ENCODE peak calls at places on chromosomes 13 and 19, in ten cellular contexts. N is PC-3; Z is progenitor cell of endocrine pancreas; U is mesothelial cell of epicardium; F is pancreas; Y is keratinocyte; W is right atrium auricular region; M is lower lobe of right lung; D is CD4-positive, alpha-beta T cell; Q is ascending aorta. G is an unnamed sample.

GRCh38 chr13:113058129-113058987 is 47.2 kb upstream of the F7 start:
- DNase-seq in U (no peak), Z (no peak), M (peak; percentile 14), Y (no peak), D (no peak), N (no peak), W (no peak), Q (no peak), F (no peak), G (no peak)

GRCh38 chr13:35342440-35342839 is 134.0 kb downstream of the MAB21L1 start:
- DNase-seq in W (no peak), U (no peak), F (no peak), M (no peak), Y (no peak), N (no peak), Z (no peak), D (no peak), Q (no peak), G (no peak)

GRCh38 chr19:38734426-38735256 is 9.6 kb downstream of the CAPN12 start:
- DNase-seq in N (peak; percentile 35), Z (no peak), F (peak; percentile 30), Y (no peak), M (peak; percentile 62), Q (no peak), U (no peak), W (no peak), D (peak; percentile 26), G (peak; percentile 41)

GRCh38 chr19:31349160-31349881 is at the start of gene TSHZ3:
- DNase-seq in Z (peak; percentile 55), Q (no peak), U (peak; percentile 76), Y (no peak), M (peak; percentile 77), N (peak; percentile 10), D (no peak), W (peak; percentile 80), F (peak; percentile 73), G (no peak)

GRCh38 chr19:33492090-33492489 is 29.5 kb downstream of the PEPD start:
- DNase-seq in W (no peak), M (peak; percentile 11), Z (no peak), N (no peak), D (no peak), Y (no peak), U (no peak), F (no peak), Q (no peak), G (no peak)

GRCh38 chr19:51114087-51114714 is 6.0 kb upstream of the CTU1 start:
- DNase-seq in D (no peak), F (no peak), U (no peak), W (no peak), Y (no peak), Z (no peak), N (no peak), M (no peak), Q (no peak), G (no peak)

GRCh38 chr19:3548594-3548993 is 8.8 kb downstream of the MFSD12 start:
- DNase-seq in F (no peak), Z (no peak), W (no peak), Q (no peak), N (no peak), Y (no peak), M (peak; percentile 79), U (no peak), D (no peak), G (no peak)

GRCh38 chr19:31947436-31947835 is 398.0 kb upstream of the ZNF507 start:
- DNase-seq in U (no peak), N (no peak), Z (no peak), D (no peak), M (no peak), Q (no peak), F (no peak), W (no peak), Y (no peak), G (no peak)

GRCh38 chr13:113338451-113338850 is 25.5 kb downstream of the GRTP1 start:
- DNase-seq in W (no peak), Q (no peak), N (no peak), U (no peak), F (no peak), D (no peak), M (peak; percentile 24), Z (no peak), Y (no peak), G (no peak)

GRCh38 chr13:79128158-79128557 is 277.9 kb downstream of the RBM26 start:
- DNase-seq in N (peak; percentile 76), Q (no peak), M (no peak), W (no peak), D (no peak), F (no peak), Z (no peak), Y (peak; percentile 9), U (no peak), G (peak; percentile 12)

GRCh38 chr13:33186851-33187250 is 98.7 kb downstream of the STARD13 start:
- DNase-seq in D (no peak), Y (no peak), Z (no peak), M (no peak), U (no peak), W (no peak), Q (no peak), N (peak; percentile 17), F (no peak), G (peak; percentile 8)

GRCh38 chr19:41226053-41226873 is 7.2 kb downstream of the AXL start:
- DNase-seq in N (peak; percentile 89), Y (no peak), M (peak; percentile 72), U (peak; percentile 66), W (peak; percentile 80), Z (peak; percentile 46), Q (peak; percentile 37), D (peak; percentile 33), F (peak; percentile 56), G (peak; percentile 95)

GRCh38 chr19:47699360-47699917 is 13.8 kb upstream of the EHD2 start:
- DNase-seq in Z (peak; percentile 59), Q (no peak), D (peak; percentile 43), M (peak; percentile 66), U (peak; percentile 72), N (peak; percentile 43), W (no peak), Y (no peak), F (no peak), G (peak; percentile 78)

GRCh38 chr19:42400404-42400803 is 10.3 kb upstream of the CNFN start:
- DNase-seq in M (no peak), Z (no peak), U (no peak), F (no peak), Q (no peak), N (no peak), Y (no peak), W (no peak), D (no peak), G (no peak)

GRCh38 chr13:93956416-93956815 is 523.1 kb downstream of the DCT start:
- DNase-seq in D (no peak), Z (no peak), F (no peak), Y (no peak), W (no peak), U (no peak), N (no peak), Q (no peak), M (no peak), G (no peak)

GRCh38 chr13:111531505-111531904 is 211.1 kb downstream of the TEX29 start:
- DNase-seq in Y (no peak), M (no peak), N (peak; percentile 26), W (no peak), D (no peak), F (no peak), U (no peak), Z (no peak), Q (no peak), G (no peak)

DNA sequence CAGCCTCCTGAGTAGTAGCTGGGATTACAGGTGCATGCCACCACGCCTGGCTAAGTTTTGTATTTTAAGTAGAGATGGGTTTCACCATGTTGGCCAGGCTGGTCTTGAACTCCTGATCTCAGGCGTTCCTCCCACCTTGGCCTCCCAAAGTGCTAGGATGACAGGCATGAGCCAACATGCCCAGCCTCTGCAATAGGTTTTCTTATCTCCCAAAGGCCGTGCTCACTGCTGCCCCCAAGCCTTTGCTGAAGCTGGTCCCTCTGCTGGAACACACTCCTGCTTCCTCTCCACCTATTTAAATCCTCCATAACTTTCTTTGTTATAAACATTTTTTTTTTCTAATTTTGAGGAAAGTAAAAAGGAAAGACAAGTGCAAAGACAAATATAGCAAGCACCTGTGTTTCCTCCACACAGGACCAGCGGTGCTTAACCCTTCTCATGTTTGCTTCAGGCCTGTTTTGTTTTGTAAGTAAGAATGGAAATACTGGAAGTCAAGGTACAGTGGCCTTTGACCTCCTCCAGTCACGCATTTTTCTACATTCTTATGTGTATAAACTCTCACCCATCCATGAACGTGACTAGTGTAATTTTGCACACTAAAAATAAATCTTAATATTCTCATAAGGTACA is 14.5 kb upstream of the TNFAIP8L1 start:
- DNase-seq in D (no peak), W (no peak), U (no peak), M (no peak), Y (no peak), F (no peak), Z (no peak), Q (no peak), N (peak; percentile 49), G (no peak)
- TF ChIP-seq CTCF in D (no peak), W (peak; percentile 17), U (no peak), M (no peak), Y (peak; percentile 58), F (no peak), Z (peak; percentile 26), Q (no peak), N (peak; percentile 63), G (no peak)

GRCh38 chr19:4606921-4607678 is 32.2 kb upstream of the TNFAIP8L1 start:
- DNase-seq in M (no peak), F (peak; percentile 42), U (no peak), Q (no peak), W (no peak), N (no peak), Z (peak; percentile 38), D (no peak), Y (no peak), G (no peak)
- TF ChIP-seq CTCF in M (no peak), F (no peak), U (no peak), Q (no peak), W (no peak), N (no peak), Z (no peak), D (no peak), Y (peak; percentile 9), G (no peak)

GRCh38 chr13:92354583-92354982 is 872.0 kb upstream of the GPC6 start:
- DNase-seq in D (no peak), M (no peak), Q (no peak), U (no peak), N (no peak), Y (no peak), Z (no peak), W (no peak), F (no peak), G (no peak)

DNA sequence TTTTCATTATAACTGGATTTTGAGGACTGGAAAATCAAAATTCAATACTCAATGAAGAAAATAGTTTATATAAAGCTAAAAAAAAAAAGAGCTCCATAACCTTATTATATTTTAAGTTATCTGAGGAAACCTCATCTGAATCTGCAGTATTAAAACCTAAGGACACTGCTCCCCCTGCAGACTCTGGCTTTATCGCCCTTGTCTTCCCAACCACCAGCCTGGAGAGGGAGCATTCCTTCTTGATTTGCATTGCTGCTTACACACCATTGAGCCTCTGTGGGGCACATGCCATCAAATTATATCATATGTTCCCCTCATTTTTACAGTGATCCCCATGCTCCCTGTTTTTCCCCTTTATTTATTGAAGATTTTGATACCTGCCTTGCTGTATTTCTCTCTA is 871.4 kb upstream of the GPC6 start:
- DNase-seq in W (no peak), M (no peak), N (peak; percentile 1), D (no peak), Z (no peak), Q (no peak), F (no peak), Y (no peak), U (no peak), G (no peak)
- TF ChIP-seq CTCF in W (peak; percentile 36), M (no peak), N (peak; percentile 33), D (no peak), Z (peak; percentile 25), Q (no peak), F (no peak), Y (peak; percentile 40), U (no peak), G (no peak)

GRCh38 chr13:102948006-102948405 is 102.2 kb downstream of the ERCC5 start:
- DNase-seq in D (no peak), U (no peak), M (no peak), F (no peak), Z (no peak), N (peak; percentile 4), Q (no peak), Y (no peak), W (no peak), G (peak; percentile 2)
- TF ChIP-seq CTCF in D (no peak), U (no peak), M (no peak), F (no peak), Z (no peak), N (no peak), Q (no peak), Y (peak; percentile 2), W (peak; percentile 53), G (no peak)